ENCODE peak calls at places on chromosomes 6 and 20, in eight cellular contexts. One of them, this sample, is unnamed.

GRCh38 chr6:165684333-165684732 is 21.3 kb upstream of the PDE10A start:
- DNase-seq in tibial artery: no peak
- DNase-seq in HFF-Myc: no peak
- DNase-seq in mucosa of descending colon: no peak
- DNase-seq in right lobe of liver: no peak
- DNase-seq in tibial nerve: no peak
- DNase-seq in IMR-90: no peak
- DNase-seq in AG09309: no peak
- DNase-seq in this sample: no peak

GRCh38 chr6:3687847-3688246 is 63.7 kb downstream of the PXDC1 start:
- DNase-seq in tibial artery: no peak
- DNase-seq in HFF-Myc: no peak
- DNase-seq in mucosa of descending colon: no peak
- DNase-seq in right lobe of liver: no peak
- DNase-seq in tibial nerve: no peak
- DNase-seq in IMR-90: no peak
- DNase-seq in AG09309: no peak
- DNase-seq in this sample: no peak

GRCh38 chr6:39684790-39685485 is 40.3 kb downstream of the KIF6 start:
- DNase-seq in tibial artery: no peak
- DNase-seq in HFF-Myc: no peak
- DNase-seq in mucosa of descending colon: no peak
- DNase-seq in right lobe of liver: no peak
- DNase-seq in tibial nerve: no peak
- DNase-seq in IMR-90: peak; percentile 46
- DNase-seq in AG09309: no peak
- DNase-seq in this sample: no peak

GRCh38 chr6:138336221-138336620 is 41.5 kb upstream of the SMIM28 start:
- DNase-seq in tibial artery: no peak
- DNase-seq in HFF-Myc: no peak
- DNase-seq in mucosa of descending colon: no peak
- DNase-seq in right lobe of liver: no peak
- DNase-seq in tibial nerve: no peak
- DNase-seq in IMR-90: no peak
- DNase-seq in AG09309: no peak
- DNase-seq in this sample: no peak

GRCh38 chr6:27495386-27496135 is 22.7 kb upstream of the ZNF184 start:
- DNase-seq in tibial artery: peak; percentile 49
- DNase-seq in HFF-Myc: peak; percentile 85
- DNase-seq in mucosa of descending colon: peak; percentile 26
- DNase-seq in right lobe of liver: no peak
- DNase-seq in tibial nerve: peak; percentile 33
- DNase-seq in IMR-90: peak; percentile 91
- DNase-seq in AG09309: peak; percentile 70
- DNase-seq in this sample: peak; percentile 83

GRCh38 chr6:166293731-166294584 is 14.2 kb downstream of the PRR18 start:
- DNase-seq in tibial artery: no peak
- DNase-seq in HFF-Myc: no peak
- DNase-seq in mucosa of descending colon: no peak
- DNase-seq in right lobe of liver: no peak
- DNase-seq in tibial nerve: no peak
- DNase-seq in IMR-90: no peak
- DNase-seq in AG09309: no peak
- DNase-seq in this sample: no peak

GRCh38 chr20:4985658-4986057 is 15.7 kb downstream of the SLC23A2 start:
- DNase-seq in tibial artery: no peak
- DNase-seq in HFF-Myc: peak; percentile 41
- DNase-seq in mucosa of descending colon: no peak
- DNase-seq in right lobe of liver: no peak
- DNase-seq in tibial nerve: no peak
- DNase-seq in IMR-90: peak; percentile 33
- DNase-seq in AG09309: no peak
- DNase-seq in this sample: no peak

GRCh38 chr6:168706471-168707177 is 265.6 kb downstream of the SMOC2 start:
- DNase-seq in tibial artery: no peak
- DNase-seq in HFF-Myc: no peak
- DNase-seq in mucosa of descending colon: no peak
- DNase-seq in right lobe of liver: no peak
- DNase-seq in tibial nerve: no peak
- DNase-seq in IMR-90: no peak
- DNase-seq in AG09309: no peak
- DNase-seq in this sample: no peak

GRCh38 chr6:37483917-37484785 is 15.5 kb downstream of the CCDC167 start:
- DNase-seq in tibial artery: no peak
- DNase-seq in HFF-Myc: no peak
- DNase-seq in mucosa of descending colon: peak; percentile 58
- DNase-seq in right lobe of liver: peak; percentile 72
- DNase-seq in tibial nerve: no peak
- DNase-seq in IMR-90: peak; percentile 29
- DNase-seq in AG09309: no peak
- DNase-seq in this sample: peak; percentile 44

GRCh38 chr6:28922841-28923317 is 906 bp downstream of the TRIM27 start:
- DNase-seq in tibial artery: peak; percentile 41
- DNase-seq in HFF-Myc: no peak
- DNase-seq in mucosa of descending colon: peak; percentile 53
- DNase-seq in right lobe of liver: no peak
- DNase-seq in tibial nerve: no peak
- DNase-seq in IMR-90: peak; percentile 31
- DNase-seq in AG09309: no peak
- DNase-seq in this sample: peak; percentile 50

GRCh38 chr6:6004147-6004995 is 2.4 kb downstream of the NRN1 start:
- DNase-seq in tibial artery: no peak
- DNase-seq in HFF-Myc: no peak
- DNase-seq in mucosa of descending colon: no peak
- DNase-seq in right lobe of liver: no peak
- DNase-seq in tibial nerve: no peak
- DNase-seq in IMR-90: no peak
- DNase-seq in AG09309: no peak
- DNase-seq in this sample: peak; percentile 8

GRCh38 chr6:140966676-140967075 is 1166.0 kb upstream of the GJE1 start:
- DNase-seq in tibial artery: no peak
- DNase-seq in HFF-Myc: no peak
- DNase-seq in mucosa of descending colon: no peak
- DNase-seq in right lobe of liver: no peak
- DNase-seq in tibial nerve: no peak
- DNase-seq in IMR-90: peak; percentile 55
- DNase-seq in AG09309: no peak
- DNase-seq in this sample: no peak

DNA sequence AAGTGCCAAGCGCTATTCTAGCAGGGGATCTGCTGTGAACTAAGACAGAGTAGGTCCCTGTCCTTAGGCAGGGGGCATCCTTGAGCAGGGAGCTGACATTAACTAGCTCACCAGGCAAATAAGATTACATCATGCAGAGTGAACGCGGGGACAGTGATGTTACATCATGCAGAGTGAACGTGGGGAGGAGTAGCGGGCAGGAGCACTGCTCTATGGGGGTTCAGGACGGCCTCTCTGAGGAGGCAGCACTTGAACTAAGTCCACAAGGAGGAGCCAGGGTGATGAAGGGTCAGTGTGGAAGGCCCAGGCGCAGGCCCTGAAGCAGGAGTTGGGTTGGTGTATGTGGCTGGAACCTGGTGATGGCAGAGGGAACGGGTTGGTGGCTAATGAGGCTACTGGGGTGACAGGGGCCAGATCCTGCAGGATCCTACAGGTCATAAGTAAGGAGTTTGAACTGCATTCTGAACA is 38.7 kb downstream of the KAT14 start:
- DNase-seq in tibial artery: no peak
- DNase-seq in HFF-Myc: no peak
- DNase-seq in mucosa of descending colon: no peak
- DNase-seq in right lobe of liver: no peak
- DNase-seq in tibial nerve: no peak
- DNase-seq in IMR-90: no peak
- DNase-seq in AG09309: no peak
- DNase-seq in this sample: no peak
- TF ChIP-seq CTCF in tibial artery: no peak
- TF ChIP-seq CTCF in HFF-Myc: no peak
- TF ChIP-seq CTCF in mucosa of descending colon: no peak
- TF ChIP-seq CTCF in right lobe of liver: no peak
- TF ChIP-seq CTCF in tibial nerve: no peak
- TF ChIP-seq CTCF in IMR-90: no peak
- TF ChIP-seq CTCF in AG09309: no peak
- TF ChIP-seq CTCF in this sample: no peak

DNA sequence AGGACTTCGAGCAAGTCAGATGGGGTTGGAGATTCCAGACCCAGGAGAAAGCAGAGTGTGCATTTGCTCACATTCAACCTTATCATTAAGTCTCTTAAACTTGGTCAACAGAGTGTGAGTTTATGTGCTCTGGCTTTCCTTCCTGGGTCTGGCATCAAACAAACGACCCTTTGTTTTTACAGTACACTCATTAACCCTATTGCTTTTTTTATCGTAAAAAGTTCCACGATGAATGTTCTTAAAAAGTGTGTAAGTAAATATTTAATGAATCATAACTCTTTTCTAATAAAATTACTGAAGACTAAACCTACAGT is 2.5 kb downstream of the FYN start:
- DNase-seq in tibial artery: no peak
- DNase-seq in HFF-Myc: no peak
- DNase-seq in mucosa of descending colon: no peak
- DNase-seq in right lobe of liver: no peak
- DNase-seq in tibial nerve: no peak
- DNase-seq in IMR-90: no peak
- DNase-seq in AG09309: no peak
- DNase-seq in this sample: no peak
- H3K4me3 ChIP-seq in tibial artery: no peak overlapping the region
- H3K4me3 ChIP-seq in HFF-Myc: no peak overlapping the region
- H3K4me3 ChIP-seq in mucosa of descending colon: no peak overlapping the region
- H3K4me3 ChIP-seq in right lobe of liver: no peak overlapping the region
- H3K4me3 ChIP-seq in tibial nerve: peak overlapping the region; percentile 57
- H3K4me3 ChIP-seq in IMR-90: no peak overlapping the region
- H3K4me3 ChIP-seq in AG09309: no peak overlapping the region
- H3K4me3 ChIP-seq in this sample: peak overlapping the region; percentile 79

GRCh38 chr6:78436335-78436734 is 431.0 kb upstream of the IRAK1BP1 start:
- DNase-seq in tibial artery: no peak
- DNase-seq in HFF-Myc: peak; percentile 1
- DNase-seq in mucosa of descending colon: no peak
- DNase-seq in right lobe of liver: no peak
- DNase-seq in tibial nerve: no peak
- DNase-seq in IMR-90: peak; percentile 33
- DNase-seq in AG09309: peak; percentile 24
- DNase-seq in this sample: peak; percentile 63
- TF ChIP-seq CTCF in tibial artery: no peak
- TF ChIP-seq CTCF in HFF-Myc: peak; percentile 13
- TF ChIP-seq CTCF in mucosa of descending colon: no peak
- TF ChIP-seq CTCF in right lobe of liver: no peak
- TF ChIP-seq CTCF in tibial nerve: no peak
- TF ChIP-seq CTCF in IMR-90: peak; percentile 48
- TF ChIP-seq CTCF in AG09309: peak; percentile 52
- TF ChIP-seq CTCF in this sample: peak; percentile 55

GRCh38 chr6:85580104-85580877 is 13.4 kb downstream of the SNX14 start:
- DNase-seq in tibial artery: no peak
- DNase-seq in HFF-Myc: no peak
- DNase-seq in mucosa of descending colon: no peak
- DNase-seq in right lobe of liver: peak; percentile 68
- DNase-seq in tibial nerve: no peak
- DNase-seq in IMR-90: peak; percentile 18
- DNase-seq in AG09309: no peak
- DNase-seq in this sample: no peak
- H3K4me3 ChIP-seq in tibial artery: no peak overlapping the region
- H3K4me3 ChIP-seq in HFF-Myc: no peak overlapping the region
- H3K4me3 ChIP-seq in mucosa of descending colon: no peak overlapping the region
- H3K4me3 ChIP-seq in right lobe of liver: no peak overlapping the region
- H3K4me3 ChIP-seq in tibial nerve: no peak overlapping the region
- H3K4me3 ChIP-seq in IMR-90: no peak overlapping the region
- H3K4me3 ChIP-seq in AG09309: no peak overlapping the region
- H3K4me3 ChIP-seq in this sample: no peak overlapping the region

DNA sequence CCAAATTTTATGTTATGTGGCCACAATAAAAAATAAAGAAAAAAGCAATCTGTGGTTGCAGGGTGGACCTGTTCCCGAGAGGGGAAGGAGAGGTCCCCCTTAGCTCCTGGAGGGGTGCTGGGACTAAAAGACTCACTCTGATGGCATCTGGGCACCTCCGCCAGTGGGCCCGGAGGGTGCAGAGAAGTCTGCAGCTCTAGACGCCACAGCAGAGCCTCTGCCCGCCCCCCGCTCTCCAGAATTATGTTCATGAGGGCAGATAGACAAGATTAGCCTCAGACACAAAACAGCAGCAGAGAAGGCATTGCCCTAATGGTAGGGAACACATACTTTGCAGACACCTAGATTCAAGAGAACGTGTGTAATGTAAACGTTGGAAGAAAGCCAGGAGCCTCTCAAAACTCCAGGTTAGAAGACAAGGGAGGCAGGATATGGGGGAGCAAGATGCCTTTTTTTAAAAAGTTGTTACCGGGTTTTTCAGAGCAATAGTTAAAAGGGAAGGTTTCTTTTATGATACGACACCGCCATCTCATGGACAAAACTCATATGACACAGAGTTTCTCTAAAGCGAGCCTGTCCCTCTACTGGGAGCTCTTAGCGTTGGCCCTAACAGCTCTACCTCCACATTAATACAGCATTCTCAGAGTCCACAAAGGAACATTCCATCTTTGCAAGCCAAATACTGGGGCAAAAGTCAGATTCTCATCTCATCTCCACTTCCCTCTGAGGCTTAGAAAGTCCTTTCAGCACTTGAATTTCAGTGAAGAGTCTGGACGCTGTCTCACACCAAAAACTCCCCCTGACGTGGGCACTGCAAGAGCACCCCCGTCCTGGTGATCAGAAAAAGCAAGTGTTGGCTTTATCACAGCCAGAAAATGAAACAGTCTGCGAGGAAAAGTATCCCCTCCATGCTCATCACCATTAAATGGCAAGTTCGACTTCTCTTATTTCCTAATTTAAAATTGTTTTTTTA is 47.2 kb downstream of the FOXF2 start:
- DNase-seq in tibial artery: no peak
- DNase-seq in HFF-Myc: peak; percentile 56
- DNase-seq in mucosa of descending colon: peak; percentile 86
- DNase-seq in right lobe of liver: no peak
- DNase-seq in tibial nerve: no peak
- DNase-seq in IMR-90: peak; percentile 72
- DNase-seq in AG09309: peak; percentile 35
- DNase-seq in this sample: peak; percentile 76
- TF ChIP-seq CTCF in tibial artery: peak; percentile 80
- TF ChIP-seq CTCF in HFF-Myc: peak; percentile 65
- TF ChIP-seq CTCF in mucosa of descending colon: peak; percentile 68
- TF ChIP-seq CTCF in right lobe of liver: peak; percentile 82
- TF ChIP-seq CTCF in tibial nerve: peak; percentile 78
- TF ChIP-seq CTCF in IMR-90: peak; percentile 90
- TF ChIP-seq CTCF in AG09309: peak; percentile 68
- TF ChIP-seq CTCF in this sample: peak; percentile 77

GRCh38 chr6:98824907-98825601 is 9.3 kb upstream of the POU3F2 start:
- DNase-seq in tibial artery: no peak
- DNase-seq in HFF-Myc: no peak
- DNase-seq in mucosa of descending colon: no peak
- DNase-seq in right lobe of liver: no peak
- DNase-seq in tibial nerve: no peak
- DNase-seq in IMR-90: no peak
- DNase-seq in AG09309: no peak
- DNase-seq in this sample: no peak
- H3K4me3 ChIP-seq in tibial artery: no peak overlapping the region
- H3K4me3 ChIP-seq in HFF-Myc: no peak overlapping the region
- H3K4me3 ChIP-seq in mucosa of descending colon: no peak overlapping the region
- H3K4me3 ChIP-seq in right lobe of liver: no peak overlapping the region
- H3K4me3 ChIP-seq in tibial nerve: peak overlapping the region; percentile 8
- H3K4me3 ChIP-seq in IMR-90: no peak overlapping the region
- H3K4me3 ChIP-seq in AG09309: no peak overlapping the region
- H3K4me3 ChIP-seq in this sample: no peak overlapping the region

This sample was measured in fibroblast of pulmonary artery.